ENCODE peak calls at places on chromosomes 3 and 15, in eight cellular contexts. F, A, T, K, W, S, D and E are unnamed samples.

GRCh38 chr15:69472575-69472974 is 20.0 kb downstream of the RPLP1 start:
- DNase-seq in F (no peak), A (no peak), T (no peak), K (no peak), W (no peak), S (no peak), D (no peak), E (no peak)

GRCh38 chr15:26261413-26261812 is 398.3 kb upstream of the ATP10A start:
- DNase-seq in F (no peak), A (no peak), T (no peak), K (no peak), W (no peak), S (no peak), D (no peak), E (no peak)

GRCh38 chr15:23877502-23878412 is 190.7 kb upstream of the NDN start:
- DNase-seq in F (no peak), A (peak; percentile 59), T (no peak), K (peak; percentile 75), W (no peak), S (no peak), D (peak; percentile 11), E (peak; percentile 29)

GRCh38 chr3:100776736-100777135 is 67.4 kb downstream of the TFG start:
- DNase-seq in F (no peak), A (no peak), T (no peak), K (no peak), W (no peak), S (no peak), D (no peak), E (no peak)

GRCh38 chr3:160003520-160004128 is 15.0 kb downstream of the IL12A start:
- DNase-seq in F (peak; percentile 26), A (peak; percentile 76), T (peak; percentile 62), K (peak; percentile 23), W (peak; percentile 54), S (no peak), D (peak; percentile 82), E (no peak)

GRCh38 chr15:74531144-74531811 is 9.7 kb upstream of the ARID3B start:
- DNase-seq in F (no peak), A (no peak), T (peak; percentile 95), K (no peak), W (peak; percentile 95), S (no peak), D (no peak), E (no peak)

GRCh38 chr3:149388714-149389417 is 11.4 kb upstream of the TM4SF1 start:
- DNase-seq in F (no peak), A (no peak), T (no peak), K (no peak), W (no peak), S (no peak), D (no peak), E (no peak)

GRCh38 chr15:39434751-39435238 is 146.1 kb upstream of the THBS1 start:
- DNase-seq in F (no peak), A (no peak), T (peak; percentile 55), K (no peak), W (peak; percentile 39), S (no peak), D (no peak), E (no peak)

GRCh38 chr3:182490601-182491485 is 302.5 kb upstream of the ATP11B start:
- DNase-seq in F (no peak), A (peak; percentile 99), T (peak; percentile 15), K (peak; percentile 94), W (peak; percentile 37), S (no peak), D (peak; percentile 79), E (no peak)

GRCh38 chr15:70274908-70275307 is 177.2 kb upstream of the TLE3 start:
- DNase-seq in F (no peak), A (no peak), T (no peak), K (no peak), W (no peak), S (no peak), D (no peak), E (no peak)

GRCh38 chr3:64103131-64103530 is 79.8 kb upstream of the PSMD6 start:
- DNase-seq in F (no peak), A (no peak), T (no peak), K (no peak), W (no peak), S (no peak), D (no peak), E (no peak)

GRCh38 chr3:72388644-72389043 is 459.6 kb downstream of the SHQ1 start:
- DNase-seq in F (no peak), A (no peak), T (no peak), K (no peak), W (no peak), S (no peak), D (no peak), E (no peak)

GRCh38 chr3:169390310-169390731 is 273.2 kb downstream of the MECOM start:
- DNase-seq in F (no peak), A (no peak), T (peak; percentile 31), K (no peak), W (no peak), S (no peak), D (no peak), E (no peak)

GRCh38 chr3:156614642-156615511 is 59.5 kb upstream of the TIPARP start:
- DNase-seq in F (no peak), A (no peak), T (peak; percentile 52), K (no peak), W (peak; percentile 60), S (no peak), D (no peak), E (no peak)

GRCh38 chr3:95418251-95418650 is 1355.4 kb downstream of the NSUN3 start:
- DNase-seq in F (no peak), A (no peak), T (no peak), K (no peak), W (no peak), S (no peak), D (no peak), E (no peak)

GRCh38 chr3:50627407-50628051 is 10.6 kb downstream of the MAPKAPK3 start:
- DNase-seq in F (no peak), A (no peak), T (peak; percentile 62), K (no peak), W (peak; percentile 67), S (no peak), D (no peak), E (peak; percentile 27)

GRCh38 chr15:60391722-60392340 is 6.0 kb downstream of the ANXA2 start:
- DNase-seq in F (no peak), A (no peak), T (peak; percentile 15), K (no peak), W (peak; percentile 53), S (no peak), D (no peak), E (no peak)

GRCh38 chr3:52428151-52429005 is 16.5 kb downstream of the SEMA3G start:
- DNase-seq in F (no peak), A (peak; percentile 36), T (peak; percentile 90), K (peak; percentile 31), W (peak; percentile 72), S (peak; percentile 66), D (peak; percentile 81), E (no peak)

GRCh38 chr3:105166893-105167292 is 199.8 kb upstream of the ALCAM start:
- DNase-seq in F (no peak), A (no peak), T (peak; percentile 62), K (no peak), W (peak; percentile 68), S (no peak), D (no peak), E (no peak)

GRCh38 chr3:162165346-162165745 is 668.7 kb downstream of the OTOL1 start:
- DNase-seq in F (no peak), A (no peak), T (peak; percentile 39), K (no peak), W (no peak), S (no peak), D (no peak), E (no peak)

GRCh38 chr3:195270350-195271115 is 426 bp downstream of the XXYLT1 start:
- DNase-seq in F (peak; percentile 65), A (peak; percentile 77), T (peak; percentile 82), K (peak; percentile 83), W (peak; percentile 81), S (no peak), D (peak; percentile 74), E (peak; percentile 62)

GRCh38 chr3:41431386-41431785 is 232.1 kb downstream of the CTNNB1 start:
- DNase-seq in F (no peak), A (no peak), T (no peak), K (no peak), W (no peak), S (no peak), D (no peak), E (no peak)

GRCh38 chr3:10205461-10206165 is 40.9 kb downstream of the IRAK2 start:
- DNase-seq in F (no peak), A (no peak), T (peak; percentile 66), K (no peak), W (peak; percentile 94), S (peak; percentile 74), D (no peak), E (no peak)

GRCh38 chr3:28376424-28376823 is 27.8 kb upstream of the AZI2 start:
- DNase-seq in F (no peak), A (no peak), T (peak; percentile 74), K (no peak), W (peak; percentile 33), S (no peak), D (no peak), E (no peak)

GRCh38 chr15:81410318-81410753 is 36.3 kb upstream of the TMC3 start:
- DNase-seq in F (no peak), A (peak; percentile 82), T (peak; percentile 86), K (peak; percentile 79), W (peak; percentile 72), S (peak; percentile 59), D (peak; percentile 68), E (peak; percentile 10)